ENCODE peak calls at places on chromosomes 16 and 17, in four cellular contexts. F, W, R and I are unnamed samples.

GRCh38 chr17:4174556-4174955 is 31.6 kb downstream of the CYB5D2 start:
- DNase-seq in F (no peak), W (no peak), R (no peak), I (no peak)

GRCh38 chr16:64253114-64253513 is 868.7 kb downstream of the CDH11 start:
- DNase-seq in F (no peak), W (no peak), R (no peak), I (no peak)

GRCh38 chr16:54447606-54448440 is 161.2 kb upstream of the IRX3 start:
- DNase-seq in F (no peak), W (no peak), R (no peak), I (no peak)

GRCh38 chr16:2482181-2483107 is 7.5 kb downstream of the TBC1D24 start:
- DNase-seq in F (peak; percentile 59), W (no peak), R (peak; percentile 63), I (peak; percentile 55)

GRCh38 chr16:68396481-68396880 is 51.8 kb downstream of the SMPD3 start:
- DNase-seq in F (peak; percentile 55), W (no peak), R (no peak), I (no peak)

GRCh38 chr16:22397459-22397858 is 23.0 kb upstream of the CDR2 start:
- DNase-seq in F (no peak), W (no peak), R (no peak), I (no peak)

GRCh38 chr17:20008242-20009051 is 712 bp upstream of the SPECC1 start:
- DNase-seq in F (peak; percentile 62), W (no peak), R (no peak), I (no peak)

GRCh38 chr17:46001390-46002310 is 2.6 kb downstream of the STH start:
- DNase-seq in F (no peak), W (no peak), R (no peak), I (no peak)

GRCh38 chr16:55329791-55330190 is 5.8 kb downstream of the IRX6 start:
- DNase-seq in F (no peak), W (no peak), R (no peak), I (no peak)

GRCh38 chr17:29018788-29019474 is 13.1 kb upstream of the SEZ6 start:
- DNase-seq in F (no peak), W (no peak), R (no peak), I (no peak)

GRCh38 chr16:88976359-88977027 is 514 bp downstream of the CBFA2T3 start:
- DNase-seq in F (no peak), W (no peak), R (no peak), I (no peak)

GRCh38 chr17:77959926-77960521 is 1.5 kb downstream of the TNRC6C start:
- DNase-seq in F (no peak), W (no peak), R (no peak), I (no peak)

GRCh38 chr17:45298546-45299285 is 18.1 kb downstream of the MAP3K14 start:
- DNase-seq in F (peak; percentile 68), W (no peak), R (no peak), I (no peak)

GRCh38 chr17:83194761-83195329 is 115.4 kb downstream of the METRNL start:
- DNase-seq in F (no peak), W (no peak), R (no peak), I (no peak)

GRCh38 chr16:81645925-81646324 is 133.2 kb upstream of the PLCG2 start:
- DNase-seq in F (no peak), W (no peak), R (no peak), I (no peak)

GRCh38 chr17:17258998-17259397 is 22.0 kb upstream of the FLCN start:
- DNase-seq in F (no peak), W (no peak), R (peak; percentile 70), I (peak; percentile 31)